ENCODE peak calls at places on chromosome 10, in seven cellular contexts. One of them, this sample, is unnamed.

GRCh38 chr10:48459270-48460147 is 145.4 kb downstream of the ARHGAP22 start:
- DNase-seq in IMR-90: no peak
- DNase-seq in A549: no peak
- DNase-seq in heart left ventricle: peak
- DNase-seq in transverse colon: no peak
- DNase-seq in ovary: peak
- DNase-seq in NB4: no peak
- DNase-seq in this sample: peak

GRCh38 chr10:3471927-3472704 is 299.5 kb upstream of the PITRM1 start:
- DNase-seq in IMR-90: no peak
- DNase-seq in A549: peak
- DNase-seq in heart left ventricle: no peak
- DNase-seq in transverse colon: peak
- DNase-seq in ovary: no peak
- DNase-seq in NB4: no peak
- DNase-seq in this sample: no peak

GRCh38 chr10:8049151-8049873 is 5.2 kb upstream of the GATA3 start:
- DNase-seq in IMR-90: no peak
- DNase-seq in A549: peak
- DNase-seq in heart left ventricle: no peak
- DNase-seq in transverse colon: no peak
- DNase-seq in ovary: no peak
- DNase-seq in NB4: no peak
- DNase-seq in this sample: no peak

GRCh38 chr10:101690461-101690860 is 4.5 kb downstream of the FBXW4 start:
- DNase-seq in IMR-90: no peak
- DNase-seq in A549: no peak
- DNase-seq in heart left ventricle: no peak
- DNase-seq in transverse colon: no peak
- DNase-seq in ovary: no peak
- DNase-seq in NB4: peak
- DNase-seq in this sample: no peak

GRCh38 chr10:82150123-82150900 is 275.3 kb downstream of the NRG3 start:
- DNase-seq in IMR-90: no peak
- DNase-seq in A549: peak
- DNase-seq in heart left ventricle: peak
- DNase-seq in transverse colon: peak
- DNase-seq in ovary: no peak
- DNase-seq in NB4: peak
- DNase-seq in this sample: no peak

GRCh38 chr10:51288511-51288910 is 214.2 kb downstream of the PRKG1 start:
- DNase-seq in IMR-90: no peak
- DNase-seq in A549: no peak
- DNase-seq in heart left ventricle: no peak
- DNase-seq in transverse colon: no peak
- DNase-seq in ovary: no peak
- DNase-seq in NB4: no peak
- DNase-seq in this sample: no peak

GRCh38 chr10:22455068-22455467 is 109.8 kb downstream of the SPAG6 start:
- DNase-seq in IMR-90: no peak
- DNase-seq in A549: no peak
- DNase-seq in heart left ventricle: no peak
- DNase-seq in transverse colon: no peak
- DNase-seq in ovary: no peak
- DNase-seq in NB4: no peak
- DNase-seq in this sample: no peak

GRCh38 chr10:9243861-9244515 is 1189.5 kb downstream of the GATA3 start:
- DNase-seq in IMR-90: no peak
- DNase-seq in A549: no peak
- DNase-seq in heart left ventricle: no peak
- DNase-seq in transverse colon: no peak
- DNase-seq in ovary: no peak
- DNase-seq in NB4: no peak
- DNase-seq in this sample: no peak

GRCh38 chr10:97274828-97275227 is 17.6 kb downstream of the ARHGAP19 start:
- DNase-seq in IMR-90: no peak
- DNase-seq in A549: no peak
- DNase-seq in heart left ventricle: no peak
- DNase-seq in transverse colon: no peak
- DNase-seq in ovary: no peak
- DNase-seq in NB4: no peak
- DNase-seq in this sample: no peak

GRCh38 chr10:77104459-77104980 is 533.1 kb downstream of the KCNMA1 start:
- DNase-seq in IMR-90: peak
- DNase-seq in A549: no peak
- DNase-seq in heart left ventricle: peak
- DNase-seq in transverse colon: peak
- DNase-seq in ovary: peak
- DNase-seq in NB4: no peak
- DNase-seq in this sample: peak

GRCh38 chr10:72692057-72692891 is at the start of gene MCU:
- DNase-seq in IMR-90: peak
- DNase-seq in A549: peak
- DNase-seq in heart left ventricle: peak
- DNase-seq in transverse colon: peak
- DNase-seq in ovary: peak
- DNase-seq in NB4: peak
- DNase-seq in this sample: peak

GRCh38 chr10:5412277-5412941 is at the start of gene NET1:
- DNase-seq in IMR-90: peak
- DNase-seq in A549: peak
- DNase-seq in heart left ventricle: peak
- DNase-seq in transverse colon: peak
- DNase-seq in ovary: peak
- DNase-seq in NB4: peak
- DNase-seq in this sample: peak
- TF ChIP-seq POLR2A in IMR-90: no peak
- TF ChIP-seq POLR2A in A549: peak
- TF ChIP-seq POLR2A in heart left ventricle: no peak
- TF ChIP-seq POLR2A in transverse colon: peak
- TF ChIP-seq POLR2A in ovary: no peak
- TF ChIP-seq POLR2A in NB4: peak
- TF ChIP-seq POLR2A in this sample: no peak

GRCh38 chr10:110225756-110226554 is 18.6 kb downstream of the MXI1 start:
- DNase-seq in IMR-90: peak
- DNase-seq in A549: peak
- DNase-seq in heart left ventricle: peak
- DNase-seq in transverse colon: peak
- DNase-seq in ovary: peak
- DNase-seq in NB4: peak
- DNase-seq in this sample: peak
- TF ChIP-seq POLR2A in IMR-90: no peak
- TF ChIP-seq POLR2A in A549: no peak
- TF ChIP-seq POLR2A in heart left ventricle: no peak
- TF ChIP-seq POLR2A in transverse colon: peak
- TF ChIP-seq POLR2A in ovary: no peak
- TF ChIP-seq POLR2A in NB4: peak
- TF ChIP-seq POLR2A in this sample: no peak

DNA sequence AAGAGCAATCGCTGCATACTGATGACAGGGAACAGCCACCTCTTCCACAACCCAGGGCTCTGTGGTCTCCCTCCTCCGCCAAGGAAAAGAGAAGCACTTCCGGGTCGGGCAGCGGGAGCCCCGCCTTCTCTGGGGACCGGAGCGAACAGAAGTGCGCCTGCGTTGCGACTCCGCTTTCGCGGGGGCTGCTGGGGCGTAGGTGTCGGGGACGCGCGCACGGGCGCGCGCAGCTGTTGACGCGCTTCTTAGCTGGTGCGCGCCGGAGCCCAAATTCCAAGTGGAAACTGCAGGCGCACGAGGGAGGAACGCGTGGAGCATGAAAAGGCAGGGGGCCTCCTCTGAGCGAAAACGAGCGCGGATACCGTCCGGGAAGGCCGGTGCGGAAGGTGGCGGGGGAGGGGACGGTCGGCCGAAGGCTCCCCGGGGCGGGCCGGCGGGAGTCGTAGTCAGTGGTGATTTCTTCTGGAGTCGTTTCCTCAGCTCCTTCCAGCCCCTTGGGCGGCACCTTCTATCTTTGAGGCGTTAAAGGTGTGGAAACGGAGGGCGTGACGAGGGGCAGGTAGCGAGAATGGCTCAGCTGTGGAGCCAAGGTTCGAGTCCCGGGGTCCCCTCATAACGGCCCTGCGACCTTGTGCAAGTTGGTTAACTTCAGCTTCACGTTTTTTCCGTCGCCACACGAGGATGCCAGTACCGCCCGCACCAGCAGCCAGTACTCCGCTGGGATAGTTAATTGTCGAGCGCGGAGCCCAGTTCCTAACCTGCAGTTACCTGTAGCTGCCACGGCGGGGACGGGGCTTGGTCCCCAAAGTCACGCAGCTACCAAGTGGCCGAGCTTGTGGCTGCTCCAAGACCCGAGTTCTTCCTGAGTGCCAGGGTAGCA is at the start of the genes COX15 and CUTC:
- DNase-seq in IMR-90: peak
- DNase-seq in A549: peak
- DNase-seq in heart left ventricle: peak
- DNase-seq in transverse colon: peak
- DNase-seq in ovary: peak
- DNase-seq in NB4: peak
- DNase-seq in this sample: peak
- TF ChIP-seq POLR2A in IMR-90: peak
- TF ChIP-seq POLR2A in A549: peak
- TF ChIP-seq POLR2A in heart left ventricle: no peak
- TF ChIP-seq POLR2A in transverse colon: peak
- TF ChIP-seq POLR2A in ovary: peak
- TF ChIP-seq POLR2A in NB4: peak
- TF ChIP-seq POLR2A in this sample: peak

DNA sequence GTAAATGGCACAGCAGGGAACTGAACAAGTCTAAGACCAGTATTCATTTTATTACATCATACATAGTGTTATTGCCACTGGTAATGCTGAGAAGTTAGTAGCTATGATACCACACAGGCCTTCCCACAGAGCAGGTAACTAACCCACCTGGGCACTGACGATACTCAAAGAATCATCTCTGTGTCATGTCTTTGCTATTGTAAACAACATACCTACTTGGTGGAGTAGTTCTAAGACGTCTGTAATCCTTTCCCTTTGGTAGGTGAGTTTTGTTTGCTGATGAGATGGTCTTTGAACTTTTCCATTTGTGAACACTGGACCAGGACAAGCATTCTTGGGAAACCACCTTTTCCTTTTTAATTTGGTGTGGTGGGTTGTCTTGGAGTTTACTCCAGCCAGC is 40.9 kb downstream of the PDSS1 start:
- DNase-seq in IMR-90: no peak
- DNase-seq in A549: no peak
- DNase-seq in heart left ventricle: no peak
- DNase-seq in transverse colon: no peak
- DNase-seq in ovary: no peak
- DNase-seq in NB4: no peak
- DNase-seq in this sample: no peak
- TF ChIP-seq POLR2A in IMR-90: no peak
- TF ChIP-seq POLR2A in A549: no peak
- TF ChIP-seq POLR2A in heart left ventricle: no peak
- TF ChIP-seq POLR2A in transverse colon: no peak
- TF ChIP-seq POLR2A in ovary: no peak
- TF ChIP-seq POLR2A in NB4: no peak
- TF ChIP-seq POLR2A in this sample: no peak

GRCh38 chr10:73797324-73798025 is 12.1 kb downstream of the ZSWIM8 start:
- DNase-seq in IMR-90: no peak
- DNase-seq in A549: no peak
- DNase-seq in heart left ventricle: no peak
- DNase-seq in transverse colon: no peak
- DNase-seq in ovary: no peak
- DNase-seq in NB4: no peak
- DNase-seq in this sample: no peak
- TF ChIP-seq POLR2A in IMR-90: no peak
- TF ChIP-seq POLR2A in A549: no peak
- TF ChIP-seq POLR2A in heart left ventricle: no peak
- TF ChIP-seq POLR2A in transverse colon: no peak
- TF ChIP-seq POLR2A in ovary: no peak
- TF ChIP-seq POLR2A in NB4: no peak
- TF ChIP-seq POLR2A in this sample: no peak

GRCh38 chr10:113128450-113129105 is 178.5 kb downstream of the TCF7L2 start:
- DNase-seq in IMR-90: no peak
- DNase-seq in A549: no peak
- DNase-seq in heart left ventricle: no peak
- DNase-seq in transverse colon: no peak
- DNase-seq in ovary: no peak
- DNase-seq in NB4: no peak
- DNase-seq in this sample: no peak

GRCh38 chr10:113133497-113133896 is 183.4 kb downstream of the TCF7L2 start:
- DNase-seq in IMR-90: peak
- DNase-seq in A549: peak
- DNase-seq in heart left ventricle: no peak
- DNase-seq in transverse colon: no peak
- DNase-seq in ovary: no peak
- DNase-seq in NB4: peak
- DNase-seq in this sample: no peak

GRCh38 chr10:113129117-113129516 is 179.1 kb downstream of the TCF7L2 start:
- DNase-seq in IMR-90: no peak
- DNase-seq in A549: no peak
- DNase-seq in heart left ventricle: no peak
- DNase-seq in transverse colon: no peak
- DNase-seq in ovary: no peak
- DNase-seq in NB4: no peak
- DNase-seq in this sample: no peak

GRCh38 chr10:113132651-113133088 is 182.6 kb downstream of the TCF7L2 start:
- DNase-seq in IMR-90: peak
- DNase-seq in A549: no peak
- DNase-seq in heart left ventricle: no peak
- DNase-seq in transverse colon: no peak
- DNase-seq in ovary: no peak
- DNase-seq in NB4: no peak
- DNase-seq in this sample: no peak

GRCh38 chr10:113131611-113132330 is 181.7 kb downstream of the TCF7L2 start:
- DNase-seq in IMR-90: peak
- DNase-seq in A549: peak
- DNase-seq in heart left ventricle: no peak
- DNase-seq in transverse colon: no peak
- DNase-seq in ovary: no peak
- DNase-seq in NB4: no peak
- DNase-seq in this sample: no peak
- TF ChIP-seq POLR2A in IMR-90: no peak
- TF ChIP-seq POLR2A in A549: no peak
- TF ChIP-seq POLR2A in heart left ventricle: no peak
- TF ChIP-seq POLR2A in transverse colon: no peak
- TF ChIP-seq POLR2A in ovary: no peak
- TF ChIP-seq POLR2A in NB4: no peak
- TF ChIP-seq POLR2A in this sample: no peak